ENCODE peak calls at places on chromosomes 11 and 22, in nine cellular contexts. G is sigmoid colon, T is cardiac muscle cell, H is brain microvascular endothelial cell, X is ovary, Z is tibial artery, L is fibroblast of lung, E is A549, W is right cardiac atrium. Y is an unnamed sample.
A peak's percentile ranks its signal among the peaks of the same experiment; 100 is the strongest.

GRCh38 chr11:64250875-64251721 is at the start of gene PLCB3:
- DNase-seq in L (peak; percentile 12), T (peak; percentile 58), H (no peak), W (peak; percentile 85), E (no peak), Z (no peak), G (peak; percentile 79), X (peak; percentile 75), Y (no peak)

GRCh38 chr11:63613517-63614135 is 607 bp downstream of the PLAAT3 start:
- DNase-seq in E (peak; percentile 42), X (peak; percentile 72), G (peak; percentile 84), L (no peak), W (peak; percentile 82), T (peak; percentile 48), Z (peak; percentile 67), H (no peak), Y (peak; percentile 77)

GRCh38 chr11:73538381-73538872 is 59.5 kb downstream of the FAM168A start:
- DNase-seq in X (no peak), Z (no peak), L (peak; percentile 27), G (no peak), E (no peak), H (no peak), W (no peak), T (peak; percentile 36), Y (no peak)

GRCh38 chr11:126080206-126080941 is 17.7 kb upstream of the CDON start:
- DNase-seq in G (no peak), T (peak; percentile 30), Z (no peak), X (no peak), E (no peak), W (no peak), H (no peak), L (no peak), Y (no peak)

GRCh38 chr22:31400023-31400397 is 606 bp downstream of the DRG1 start:
- DNase-seq in L (peak; percentile 39), Z (no peak), W (no peak), E (no peak), X (no peak), H (peak; percentile 14), G (no peak), T (peak; percentile 23), Y (no peak)

GRCh38 chr11:44912270-44912987 is 38.3 kb downstream of the TP53I11 start:
- DNase-seq in L (no peak), G (no peak), T (no peak), W (peak; percentile 72), E (no peak), Z (no peak), X (no peak), H (no peak), Y (no peak)

GRCh38 chr11:93123351-93123898 is 74.4 kb downstream of the SLC36A4 start:
- DNase-seq in E (no peak), X (no peak), W (peak; percentile 77), G (no peak), H (no peak), T (peak; percentile 85), L (peak; percentile 49), Z (no peak), Y (no peak)

GRCh38 chr11:66851698-66852465 is 5.0 kb upstream of the LRFN4 start:
- DNase-seq in Z (no peak), X (peak; percentile 14), E (peak; percentile 43), W (peak; percentile 51), L (no peak), G (peak; percentile 49), H (no peak), T (no peak), Y (no peak)

GRCh38 chr22:48239461-48240164 is 1477.2 kb downstream of the TBC1D22A start:
- DNase-seq in X (no peak), T (no peak), W (no peak), L (no peak), E (no peak), Z (no peak), G (no peak), H (no peak), Y (peak; percentile 42)

GRCh38 chr11:114050258-114050927 is 9.1 kb upstream of the ZBTB16 start:
- DNase-seq in E (no peak), T (no peak), G (peak; percentile 93), H (no peak), Z (no peak), L (no peak), W (no peak), X (no peak), Y (no peak)

GRCh38 chr11:1194231-1194976 is 28.5 kb upstream of the MUC5B start:
- DNase-seq in H (no peak), E (no peak), L (no peak), W (no peak), T (no peak), Z (peak; percentile 16), G (peak; percentile 57), X (peak; percentile 16), Y (no peak)

GRCh38 chr11:32231909-32232493 is 141.1 kb downstream of the RCN1 start:
- DNase-seq in X (no peak), L (peak; percentile 20), E (peak; percentile 53), G (no peak), Z (no peak), W (no peak), H (peak; percentile 32), T (peak; percentile 54), Y (no peak)

GRCh38 chr11:73387594-73388021 is 11.4 kb downstream of the RELT start:
- DNase-seq in T (no peak), L (no peak), X (no peak), H (no peak), Z (no peak), E (no peak), W (peak; percentile 51), G (no peak), Y (no peak)

DNA sequence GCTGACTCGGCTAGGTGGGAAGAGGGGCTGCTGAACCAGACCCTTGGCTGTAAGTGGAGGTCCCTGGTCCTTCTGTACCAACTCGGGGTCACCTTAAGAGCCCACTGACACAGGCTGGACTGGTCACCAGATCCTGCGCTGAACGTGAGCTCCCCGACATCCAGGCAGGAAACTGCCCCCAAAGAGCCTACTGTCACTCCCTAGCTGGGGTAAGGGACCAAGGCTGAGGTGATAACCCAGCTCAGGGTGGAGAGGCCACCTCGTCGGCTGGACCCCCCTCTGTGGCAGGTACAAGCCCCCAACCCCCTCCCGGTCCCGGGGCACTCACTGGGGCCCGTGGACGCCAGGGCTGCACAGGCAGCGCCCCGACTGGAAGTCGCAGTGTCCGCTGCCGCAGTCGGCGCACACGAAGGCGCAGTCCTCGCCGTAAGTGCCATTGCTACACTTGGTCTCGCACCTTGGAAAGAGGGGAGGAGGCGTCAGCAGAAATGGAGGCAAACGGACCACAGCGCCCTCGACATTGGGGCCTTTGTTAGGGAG is 7.5 kb downstream of the SCARF2 start:
- DNase-seq in W (no peak), L (no peak), X (no peak), H (no peak), E (no peak), T (no peak), G (peak; percentile 58), Z (no peak), Y (no peak)
- H3K4me3 ChIP-seq in W (no peak overlapping the region), L (no peak overlapping the region), X (no peak overlapping the region), H (no peak overlapping the region), E (peak overlapping the region; percentile 41), T (no peak overlapping the region), G (no peak overlapping the region), Z (no peak overlapping the region), Y (peak overlapping the region; percentile 32)

DNA sequence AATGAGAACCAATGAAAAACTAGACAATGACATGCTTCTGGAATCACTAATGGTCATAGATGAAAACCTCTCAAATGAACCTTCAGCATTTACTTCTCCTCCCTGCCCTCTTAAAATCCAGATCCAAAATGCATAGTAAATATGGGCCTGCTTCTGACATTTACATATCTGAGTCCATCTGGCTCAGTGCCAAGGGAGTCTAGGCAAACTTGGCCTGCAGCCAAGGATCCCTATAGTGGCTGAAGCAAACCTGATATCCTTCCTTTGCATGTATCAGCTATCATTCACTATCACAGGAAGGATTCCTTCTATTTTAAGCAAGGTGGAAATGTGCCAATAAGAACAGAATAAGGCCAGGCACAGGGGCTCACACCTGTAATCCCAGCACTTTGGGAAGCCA is 104.9 kb downstream of the C11orf58 start:
- DNase-seq in G (no peak), H (no peak), E (peak; percentile 8), T (peak; percentile 16), L (no peak), W (no peak), X (no peak), Z (no peak), Y (no peak)
- H3K27ac ChIP-seq in G (no peak overlapping the region), H (no peak overlapping the region), E (no peak overlapping the region), T (no peak overlapping the region), L (no peak overlapping the region), W (no peak overlapping the region), X (no peak overlapping the region), Z (no peak overlapping the region), Y (no peak overlapping the region)

GRCh38 chr11:78420796-78421209 is 3.2 kb upstream of the GAB2 start:
- DNase-seq in L (peak; percentile 88), Z (peak; percentile 76), T (peak; percentile 82), G (peak; percentile 80), H (peak; percentile 85), W (peak; percentile 81), X (peak; percentile 60), E (no peak), Y (peak; percentile 88)
- H3K4me3 ChIP-seq in L (no peak overlapping the region), Z (no peak overlapping the region), T (no peak overlapping the region), G (no peak overlapping the region), H (no peak overlapping the region), W (no peak overlapping the region), X (no peak overlapping the region), E (no peak overlapping the region), Y (peak overlapping the region; percentile 13)

GRCh38 chr22:37211853-37212173 is 464 bp downstream of the SSTR3 start:
- DNase-seq in E (no peak), T (no peak), X (no peak), Z (no peak), G (peak; percentile 57), L (no peak), H (no peak), W (peak; percentile 39), Y (no peak)

GRCh38 chr22:37211075-37211852 is 1.0 kb downstream of the SSTR3 start:
- DNase-seq in H (no peak), G (peak; percentile 46), X (no peak), W (no peak), L (no peak), E (no peak), T (peak; percentile 32), Z (no peak), Y (no peak)

GRCh38 chr22:37213218-37213855 is 1.1 kb upstream of the SSTR3 start:
- DNase-seq in Z (no peak), T (no peak), L (no peak), W (no peak), H (no peak), E (no peak), X (no peak), G (no peak), Y (no peak)

GRCh38 chr22:37213941-37214340 is 1.7 kb upstream of the SSTR3 start:
- DNase-seq in X (no peak), G (no peak), W (no peak), Z (no peak), L (no peak), H (no peak), E (no peak), T (no peak), Y (no peak)

DNA sequence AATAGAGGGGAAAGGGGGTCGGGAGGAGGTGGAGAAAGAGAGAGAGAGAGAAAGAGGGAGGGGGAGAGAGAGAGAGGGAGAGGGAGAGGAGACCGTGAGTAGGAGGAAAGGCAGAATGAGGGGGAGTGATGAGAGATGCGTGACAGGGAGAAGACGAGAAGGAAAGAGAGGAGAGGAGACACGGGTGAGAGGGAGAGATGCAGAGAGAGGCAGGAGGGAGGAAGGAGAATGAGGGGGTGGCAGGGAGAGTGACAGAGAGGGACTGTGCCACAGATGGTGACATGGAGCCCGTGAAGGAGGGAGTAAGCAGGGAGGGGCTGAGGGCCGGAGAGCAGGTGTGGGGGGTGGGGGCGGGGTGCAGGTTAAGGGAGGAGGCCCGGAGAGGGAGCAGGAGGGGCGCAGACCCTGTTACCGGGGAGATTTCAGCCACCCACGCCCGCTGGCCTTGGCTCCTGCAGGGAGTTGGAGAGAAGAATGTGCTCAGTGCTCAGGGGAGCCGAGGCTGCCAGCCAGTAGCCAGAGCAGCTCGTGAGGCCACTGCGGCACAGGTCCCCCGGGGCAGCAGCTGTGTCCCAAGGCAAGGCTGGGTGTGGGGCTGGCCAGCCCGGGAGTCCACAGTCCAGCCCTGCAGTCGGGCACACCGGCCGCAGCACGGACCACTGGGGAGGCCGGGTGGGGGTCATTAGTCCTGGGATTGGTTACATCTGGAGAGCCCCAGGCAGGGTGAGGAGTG is at the start of gene SSTR3:
- DNase-seq in Z (no peak), H (no peak), X (peak; percentile 57), W (no peak), E (no peak), L (peak; percentile 25), G (peak; percentile 52), T (peak; percentile 48), Y (no peak)
- H3K27ac ChIP-seq in Z (no peak within 1 kb of the TSS), H (no peak within 1 kb of the TSS), X (peak within 1 kb of the TSS; percentile 64), W (no peak within 1 kb of the TSS), E (no peak within 1 kb of the TSS), L (no peak within 1 kb of the TSS), G (no peak within 1 kb of the TSS), T (no peak within 1 kb of the TSS), Y (no peak within 1 kb of the TSS)